ENCODE peak calls at places on chromosomes 6 and 20, in nine cellular contexts. S is COR-L47, Q is NCI-H460, K is H9, Z is fibroblast of gingiva, E is ELR, B is globus pallidus, D is EH, M is endothelial cell. F is an unnamed sample.

GRCh38 chr6:29995346-29995777 is 53.0 kb downstream of the HLA-A start:
- DNase-seq in S (no peak), Q (peak; percentile 55), K (no peak), Z (peak; percentile 64), E (no peak), B (no peak), D (peak; percentile 26), M (no peak), F (peak; percentile 16)

GRCh38 chr20:14434379-14435136 is 97.1 kb upstream of the FLRT3 start:
- DNase-seq in S (no peak), Q (no peak), K (no peak), Z (no peak), E (peak; percentile 60), B (no peak), D (peak; percentile 28), M (no peak), F (no peak)

GRCh38 chr20:33477386-33478234 is 12.3 kb upstream of the CBFA2T2 start:
- DNase-seq in S (peak; percentile 96), Q (no peak), K (peak; percentile 85), Z (no peak), E (no peak), B (no peak), D (no peak), M (no peak), F (no peak)

GRCh38 chr6:90941885-90942284 is 355.0 kb upstream of the MAP3K7 start:
- DNase-seq in S (no peak), Q (no peak), K (no peak), Z (no peak), E (no peak), B (no peak), D (no peak), M (no peak), F (no peak)

GRCh38 chr6:16004934-16005673 is 123.8 kb upstream of the MYLIP start:
- DNase-seq in S (no peak), Q (no peak), K (no peak), Z (no peak), E (no peak), B (no peak), D (no peak), M (no peak), F (no peak)

GRCh38 chr20:12570371-12570770 is 438.4 kb upstream of the SPTLC3 start:
- DNase-seq in S (peak; percentile 55), Q (peak; percentile 2), K (peak; percentile 81), Z (no peak), E (peak; percentile 7), B (peak; percentile 14), D (no peak), M (peak; percentile 57), F (no peak)

GRCh38 chr6:107418118-107418517 is 41.2 kb downstream of the PDSS2 start:
- DNase-seq in S (no peak), Q (no peak), K (peak; percentile 37), Z (peak; percentile 5), E (peak; percentile 54), B (no peak), D (peak; percentile 33), M (no peak), F (no peak)

GRCh38 chr20:31544600-31544999 is 30.4 kb downstream of the HM13 start:
- DNase-seq in S (no peak), Q (no peak), K (no peak), Z (no peak), E (no peak), B (no peak), D (no peak), M (no peak), F (no peak)

GRCh38 chr6:138231399-138231886 is 13.2 kb upstream of the PBOV1 start:
- DNase-seq in S (no peak), Q (no peak), K (no peak), Z (no peak), E (peak; percentile 36), B (no peak), D (no peak), M (no peak), F (peak; percentile 12)

GRCh38 chr20:44111712-44112335 is 75.2 kb downstream of the JPH2 start:
- DNase-seq in S (no peak), Q (no peak), K (no peak), Z (no peak), E (peak; percentile 17), B (no peak), D (peak; percentile 71), M (no peak), F (no peak)

GRCh38 chr20:62117362-62117646 is 5.0 kb upstream of the LSM14B start:
- DNase-seq in S (no peak), Q (no peak), K (no peak), Z (no peak), E (no peak), B (no peak), D (peak; percentile 5), M (no peak), F (no peak)